ENCODE peak calls at places on chromosome 13, in six cellular contexts. X is WTC11, B is HCT116, H is K562, J is HepG2, R is GM12878. D is an unnamed sample.

GRCh38 chr13:67278230-67278629 is 48.1 kb upstream of the PCDH9 start:
- DNase-seq in X (no peak), B (no peak), H (no peak), J (no peak), R (no peak), D (no peak)

GRCh38 chr13:36820222-36820621 is 1.2 kb downstream of the RFXAP start:
- DNase-seq in X (no peak), B (no peak), H (no peak), J (no peak), R (peak), D (no peak)

GRCh38 chr13:98547455-98547854 is 29.5 kb downstream of the STK24 start:
- DNase-seq in X (no peak), B (no peak), H (no peak), J (no peak), R (no peak), D (no peak)

GRCh38 chr13:113649212-113649611 is 8.8 kb downstream of the ATP4B start:
- DNase-seq in X (peak), B (no peak), H (no peak), J (no peak), R (no peak), D (no peak)

GRCh38 chr13:28340272-28340793 is 154.6 kb downstream of the FLT1 start:
- DNase-seq in X (no peak), B (no peak), H (no peak), J (no peak), R (no peak), D (no peak)

GRCh38 chr13:113949546-113949945 is 24.3 kb downstream of the C13orf46 start:
- DNase-seq in X (no peak), B (no peak), H (no peak), J (no peak), R (no peak), D (no peak)

GRCh38 chr13:20489185-20489820 is 36.4 kb downstream of the CRYL1 start:
- DNase-seq in X (no peak), B (peak), H (no peak), J (no peak), R (no peak), D (no peak)

GRCh38 chr13:33312150-33312908 is 26.8 kb upstream of the STARD13 start:
- DNase-seq in X (no peak), B (no peak), H (no peak), J (peak), R (no peak), D (no peak)

GRCh38 chr13:28116736-28117135 is 16.4 kb upstream of the FLT3 start:
- DNase-seq in X (no peak), B (no peak), H (no peak), J (no peak), R (no peak), D (no peak)

GRCh38 chr13:76656496-76656895 is 229.7 kb downstream of the KCTD12 start:
- DNase-seq in X (no peak), B (no peak), H (no peak), J (no peak), R (no peak), D (no peak)

GRCh38 chr13:24361138-24361537 is 51.8 kb downstream of the C1QTNF9 start:
- DNase-seq in X (no peak), B (no peak), H (no peak), J (no peak), R (no peak), D (no peak)

GRCh38 chr13:71378992-71379905 is 487.8 kb downstream of the DACH1 start:
- DNase-seq in X (no peak), B (no peak), H (no peak), J (no peak), R (no peak), D (no peak)

GRCh38 chr13:36675213-36675536 is 1.4 kb downstream of the SERTM1 start:
- DNase-seq in X (no peak), B (no peak), H (no peak), J (no peak), R (no peak), D (no peak)

GRCh38 chr13:31160857-31161582 is 684 bp downstream of the HSPH1 start:
- DNase-seq in X (peak), B (no peak), H (peak), J (peak), R (peak), D (no peak)

GRCh38 chr13:45718992-45719391 is 16.9 kb downstream of the CBY2 start:
- DNase-seq in X (no peak), B (no peak), H (no peak), J (no peak), R (no peak), D (no peak)

GRCh38 chr13:42994878-42995277 is 2.8 kb upstream of the EPSTI1 start:
- DNase-seq in X (no peak), B (no peak), H (no peak), J (no peak), R (no peak), D (no peak)

GRCh38 chr13:109610517-109610916 is 175.9 kb downstream of the IRS2 start:
- DNase-seq in X (peak), B (peak), H (peak), J (no peak), R (no peak), D (peak)

GRCh38 chr13:87498681-87499080 is 172.5 kb upstream of the SLITRK5 start:
- DNase-seq in X (no peak), B (no peak), H (no peak), J (peak), R (no peak), D (no peak)

GRCh38 chr13:80235559-80236296 is 105.2 kb downstream of the SPRY2 start:
- DNase-seq in X (no peak), B (no peak), H (no peak), J (no peak), R (no peak), D (no peak)

GRCh38 chr13:109336730-109337129 is 449.7 kb downstream of the IRS2 start:
- DNase-seq in X (no peak), B (no peak), H (no peak), J (no peak), R (no peak), D (no peak)

GRCh38 chr13:101514695-101515275 is 62.3 kb downstream of the ITGBL1 start:
- DNase-seq in X (no peak), B (peak), H (peak), J (peak), R (no peak), D (no peak)

GRCh38 chr13:37295046-37295445 is 189.6 kb upstream of the CSNK1A1L start:
- DNase-seq in X (no peak), B (no peak), H (no peak), J (no peak), R (no peak), D (no peak)

GRCh38 chr13:44274838-44275237 is 98.8 kb upstream of the SERP2 start:
- DNase-seq in X (no peak), B (no peak), H (no peak), J (no peak), R (no peak), D (no peak)

GRCh38 chr13:32881074-32881791 is 135.0 kb upstream of the KL start:
- DNase-seq in X (no peak), B (no peak), H (no peak), J (no peak), R (no peak), D (no peak)

GRCh38 chr13:28037399-28037798 is 48.9 kb upstream of the URAD start:
- DNase-seq in X (no peak), B (peak), H (no peak), J (no peak), R (no peak), D (no peak)

GRCh38 chr13:33180009-33180804 is 105.3 kb downstream of the STARD13 start:
- DNase-seq in X (no peak), B (no peak), H (no peak), J (peak), R (no peak), D (no peak)

GRCh38 chr13:30918662-30919405 is 12.8 kb downstream of the MEDAG start:
- DNase-seq in X (no peak), B (no peak), H (no peak), J (no peak), R (no peak), D (no peak)

GRCh38 chr13:114099191-114099590 is 33.2 kb downstream of the RASA3 start:
- DNase-seq in X (peak), B (peak), H (peak), J (peak), R (no peak), D (no peak)

GRCh38 chr13:95182570-95183285 is 118.5 kb downstream of the ABCC4 start:
- DNase-seq in X (no peak), B (no peak), H (no peak), J (no peak), R (no peak), D (no peak)
- TF ChIP-seq ATF3 in X (no peak), B (no peak), H (no peak), J (no peak), R (no peak), D (no peak)

GRCh38 chr13:50219743-50220142 is 204.5 kb downstream of the KCNRG start:
- DNase-seq in X (no peak), B (no peak), H (no peak), J (no peak), R (no peak), D (no peak)

GRCh38 chr13:50224534-50224933 is 209.3 kb downstream of the KCNRG start:
- DNase-seq in X (no peak), B (no peak), H (no peak), J (no peak), R (no peak), D (no peak)

GRCh38 chr13:50225188-50226155 is 210.2 kb downstream of the KCNRG start:
- DNase-seq in X (no peak), B (no peak), H (no peak), J (peak), R (no peak), D (no peak)

GRCh38 chr13:50220938-50221337 is 205.7 kb downstream of the KCNRG start:
- DNase-seq in X (no peak), B (no peak), H (no peak), J (no peak), R (no peak), D (no peak)

DNA sequence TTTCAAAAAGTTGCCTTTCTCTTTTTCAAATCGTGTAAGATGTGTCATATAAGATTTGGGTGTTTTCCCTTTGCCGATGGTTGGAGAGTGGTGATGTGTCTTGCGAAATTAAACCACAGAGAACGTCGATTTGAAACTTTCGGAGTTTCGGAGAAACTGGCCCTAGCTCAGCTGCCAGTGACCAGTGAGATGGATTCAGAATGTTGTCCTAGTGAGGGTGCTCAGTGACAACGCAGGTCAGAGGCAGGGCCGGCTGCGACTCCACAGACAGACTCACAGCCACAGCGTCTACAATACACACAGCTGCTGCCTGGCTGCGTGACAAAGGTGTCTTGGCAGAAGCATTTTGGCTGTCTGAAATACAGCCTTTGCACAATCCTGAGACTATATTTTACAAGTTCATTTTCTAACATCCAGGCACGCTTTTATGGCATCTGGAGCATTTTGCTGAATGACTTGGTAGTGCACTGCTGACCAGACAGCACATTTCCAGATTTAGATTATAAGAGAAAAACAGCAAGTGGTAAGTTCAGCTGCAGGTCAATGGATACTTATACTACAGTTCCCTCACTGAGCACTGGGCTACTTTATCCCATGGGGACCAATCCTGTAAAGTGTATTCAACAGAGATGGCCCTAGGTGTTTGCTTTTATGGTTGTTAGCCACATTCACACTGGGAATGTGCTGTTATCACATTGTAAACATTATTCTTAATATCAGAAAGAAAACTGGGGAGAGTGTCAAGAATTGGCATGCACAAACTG is 207.5 kb downstream of the KCNRG start:
- DNase-seq in X (peak), B (no peak), H (no peak), J (no peak), R (no peak), D (no peak)
- TF ChIP-seq ATF3 in X (no peak), B (no peak), H (no peak), J (no peak), R (no peak), D (no peak)

GRCh38 chr13:112118451-112119064 is 51.6 kb downstream of the SOX1 start:
- DNase-seq in X (no peak), B (no peak), H (no peak), J (no peak), R (no peak), D (no peak)

GRCh38 chr13:112116187-112116950 is 49.4 kb downstream of the SOX1 start:
- DNase-seq in X (no peak), B (no peak), H (no peak), J (no peak), R (no peak), D (no peak)

GRCh38 chr13:112119192-112120030 is 52.5 kb downstream of the SOX1 start:
- DNase-seq in X (no peak), B (no peak), H (no peak), J (no peak), R (no peak), D (no peak)

GRCh38 chr13:112117258-112117954 is 50.5 kb downstream of the SOX1 start:
- DNase-seq in X (no peak), B (no peak), H (no peak), J (no peak), R (no peak), D (no peak)

DNA sequence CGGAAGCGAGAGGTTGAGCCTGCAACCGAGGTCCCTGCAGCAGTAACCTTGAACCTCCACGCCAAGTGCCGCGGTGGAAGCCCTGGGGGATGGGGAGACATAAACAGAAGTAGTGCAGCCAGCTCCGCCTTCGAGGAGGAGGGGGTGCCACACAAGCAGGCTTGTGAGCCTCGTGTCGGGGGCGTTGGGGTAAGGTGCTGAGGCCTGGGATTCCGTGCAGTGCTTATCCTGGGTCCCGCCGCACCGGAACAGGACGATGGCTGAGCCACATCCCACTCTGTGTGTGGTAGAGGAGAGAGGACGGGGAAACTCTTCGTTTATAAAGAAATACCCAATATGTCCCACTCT is 51.0 kb downstream of the SOX1 start:
- DNase-seq in X (no peak), B (no peak), H (no peak), J (no peak), R (no peak), D (no peak)
- TF ChIP-seq ATF3 in X (no peak), B (no peak), H (no peak), J (no peak), R (no peak), D (no peak)

GRCh38 chr13:29523199-29523931 is 72.1 kb downstream of the SLC7A1 start:
- DNase-seq in X (no peak), B (no peak), H (no peak), J (no peak), R (no peak), D (no peak)
- TF ChIP-seq ATF3 in X (no peak), B (no peak), H (no peak), J (no peak), R (no peak), D (no peak)

GRCh38 chr13:41751277-41751676 is 209.6 kb downstream of the VWA8 start:
- DNase-seq in X (no peak), B (no peak), H (peak), J (no peak), R (no peak), D (no peak)
- TF ChIP-seq ATF3 in X (no peak), B (no peak), H (peak), J (no peak), R (no peak), D (no peak)

GRCh38 chr13:102651392-102651791 is 43.5 kb downstream of the METTL21C start:
- DNase-seq in X (no peak), B (no peak), H (no peak), J (no peak), R (no peak), D (no peak)
- TF ChIP-seq ATF3 in X (no peak), B (no peak), H (no peak), J (no peak), R (no peak), D (no peak)

GRCh38 chr13:92460479-92460878 is 766.1 kb upstream of the GPC6 start:
- DNase-seq in X (no peak), B (no peak), H (no peak), J (no peak), R (no peak), D (no peak)
- TF ChIP-seq ATF3 in X (no peak), B (no peak), H (no peak), J (no peak), R (no peak), D (no peak)